ENCODE peak calls at places on chromosomes 7 and 10, in seven cellular contexts. J, F, U, V, N, Z and B are unnamed samples.

GRCh38 chr10:86649471-86650150 is 4.7 kb upstream of the OPN4 start:
- DNase-seq in U (no peak), Z (no peak), N (no peak), J (no peak), F (peak), V (no peak), B (no peak)

GRCh38 chr7:16644624-16644986 is 949 bp downstream of the ANKMY2 start:
- DNase-seq in F (peak), N (peak), Z (peak), U (peak), J (peak), V (peak), B (no peak)

GRCh38 chr10:131126321-131127121 is 185.0 kb downstream of the TCERG1L start:
- DNase-seq in Z (no peak), V (no peak), F (no peak), U (peak), N (no peak), J (no peak), B (no peak)

GRCh38 chr10:103833731-103834365 is 21.5 kb downstream of the SH3PXD2A start:
- DNase-seq in U (no peak), N (no peak), F (peak), J (peak), Z (peak), V (peak), B (no peak)

GRCh38 chr7:44382459-44383300 is 57.3 kb upstream of the CAMK2B start:
- DNase-seq in V (peak), U (no peak), F (no peak), N (peak), Z (no peak), J (no peak), B (no peak)

GRCh38 chr7:66054063-66054462 is 21.6 kb upstream of the ASL start:
- DNase-seq in N (no peak), F (no peak), Z (no peak), U (no peak), V (no peak), J (no peak), B (no peak)

GRCh38 chr10:75395955-75396860 is 5.4 kb downstream of the ZNF503 start:
- DNase-seq in F (no peak), U (no peak), J (no peak), N (no peak), Z (peak), V (peak), B (no peak)

GRCh38 chr7:29107056-29107455 is 39.3 kb downstream of the CPVL start:
- DNase-seq in F (no peak), N (no peak), U (no peak), Z (no peak), V (no peak), J (no peak), B (no peak)

GRCh38 chr7:141785711-141786552 is 4.1 kb upstream of the TAS2R5 start:
- DNase-seq in Z (peak), V (peak), N (no peak), F (no peak), J (peak), U (no peak), B (peak)

GRCh38 chr10:124222298-124223000 is 129.1 kb upstream of the CHST15 start:
- DNase-seq in J (no peak), F (no peak), U (no peak), V (no peak), Z (peak), N (no peak), B (no peak)

GRCh38 chr10:77824893-77825292 is 101.7 kb downstream of the DLG5 start:
- DNase-seq in J (no peak), V (no peak), U (no peak), N (no peak), F (no peak), Z (no peak), B (no peak)
- H3K4me3 ChIP-seq in J (no peak), V (no peak), U (no peak), N (no peak), F (no peak), Z (no peak), B (no peak)

GRCh38 chr7:69929622-69930021 is 331.3 kb downstream of the AUTS2 start:
- DNase-seq in V (no peak), N (no peak), U (no peak), J (no peak), Z (no peak), F (no peak), B (no peak)
- H3K4me3 ChIP-seq in V (no peak), N (no peak), U (no peak), J (no peak), Z (no peak), F (no peak), B (no peak)

GRCh38 chr7:11195502-11195901 is 221.8 kb downstream of the PHF14 start:
- DNase-seq in J (no peak), U (no peak), F (no peak), Z (no peak), V (no peak), N (no peak), B (no peak)
- H3K4me3 ChIP-seq in J (no peak), U (no peak), F (no peak), Z (no peak), V (no peak), N (no peak), B (no peak)

DNA sequence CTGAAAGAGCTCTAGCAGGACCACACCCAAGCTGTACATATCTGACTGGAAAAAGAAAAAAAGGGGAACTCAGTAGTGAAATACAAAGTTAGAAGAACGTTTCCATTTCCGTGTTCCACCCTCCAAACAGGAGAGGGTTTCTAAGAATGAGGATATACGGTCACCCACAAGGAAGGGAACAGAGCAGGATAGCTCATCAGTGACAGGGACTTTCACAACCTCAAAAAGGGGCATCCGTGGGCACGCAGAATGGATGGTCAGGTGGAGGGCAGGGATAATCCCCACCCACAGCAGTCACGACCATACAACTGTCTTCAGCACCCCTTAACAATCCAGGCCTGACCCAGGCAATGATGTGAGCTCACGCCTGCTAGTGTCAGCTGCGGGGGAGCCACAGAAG is 4.3 kb upstream of the ANKRD61 start:
- DNase-seq in J (no peak), V (no peak), U (no peak), F (no peak), Z (no peak), N (no peak), B (no peak)
- H3K4me3 ChIP-seq in J (no peak), V (no peak), U (no peak), F (peak), Z (no peak), N (no peak), B (no peak)